ENCODE peak calls at places on chromosomes 3 and 15, in six cellular contexts. H is GM20000, J is cardiac fibroblast, T is astrocyte of the spinal cord, F is NCI-H774, U is amniotic epithelial cell. O is an unnamed sample.
A peak's percentile ranks its signal among the peaks of the same experiment; 100 is the strongest.

GRCh38 chr3:21888656-21889055 is 137.6 kb upstream of the ZNF385D start:
- DNase-seq in H (no peak), J (no peak), T (no peak), F (no peak), U (no peak), O (no peak)

GRCh38 chr3:172771672-172772071 is 21.1 kb downstream of the ECT2 start:
- DNase-seq in H (no peak), J (no peak), T (no peak), F (no peak), U (no peak), O (no peak)

GRCh38 chr15:88624156-88624970 is 3.2 kb downstream of the AEN start:
- DNase-seq in H (peak; percentile 68), J (peak; percentile 52), T (peak; percentile 49), F (no peak), U (peak; percentile 41), O (peak; percentile 60)

GRCh38 chr3:127135241-127136023 is 57.5 kb upstream of the PRR23E start:
- DNase-seq in H (no peak), J (peak; percentile 24), T (peak; percentile 11), F (no peak), U (peak; percentile 38), O (no peak)

GRCh38 chr15:100400996-100401395 is 59.2 kb upstream of the ADAMTS17 start:
- DNase-seq in H (no peak), J (no peak), T (no peak), F (no peak), U (no peak), O (no peak)

GRCh38 chr3:66538390-66538789 is 37.6 kb upstream of the LRIG1 start:
- DNase-seq in H (no peak), J (no peak), T (no peak), F (no peak), U (no peak), O (no peak)

GRCh38 chr3:100563652-100564215 is 45.7 kb upstream of the ADGRG7 start:
- DNase-seq in H (no peak), J (no peak), T (no peak), F (no peak), U (no peak), O (no peak)

GRCh38 chr3:45124956-45125355 is 21.2 kb downstream of the CDCP1 start:
- DNase-seq in H (no peak), J (no peak), T (no peak), F (no peak), U (no peak), O (no peak)

GRCh38 chr3:31166249-31166885 is 271.9 kb upstream of the GADL1 start:
- DNase-seq in H (no peak), J (peak; percentile 90), T (peak; percentile 95), F (no peak), U (peak; percentile 74), O (no peak)

GRCh38 chr3:38907426-38907825 is 91.4 kb upstream of the SCN10A start:
- DNase-seq in H (no peak), J (no peak), T (no peak), F (no peak), U (peak; percentile 31), O (no peak)

GRCh38 chr3:140816372-140816771 is 125.3 kb upstream of the SLC25A36 start:
- DNase-seq in H (peak; percentile 14), J (no peak), T (no peak), F (no peak), U (no peak), O (no peak)

GRCh38 chr3:136678981-136679380 is 73.2 kb downstream of the STAG1 start:
- DNase-seq in H (no peak), J (no peak), T (peak; percentile 35), F (no peak), U (no peak), O (no peak)

GRCh38 chr3:119497824-119498187 is 541 bp upstream of the TIMMDC1 start:
- DNase-seq in H (no peak), J (peak; percentile 41), T (peak; percentile 29), F (no peak), U (peak; percentile 27), O (peak; percentile 19)

GRCh38 chr15:31435256-31435781 is 108.7 kb downstream of the KLF13 start:
- DNase-seq in H (peak; percentile 84), J (peak; percentile 90), T (peak; percentile 59), F (peak; percentile 20), U (peak; percentile 78), O (peak; percentile 83)

GRCh38 chr3:160748787-160749186 is 7.2 kb upstream of the PPM1L start:
- DNase-seq in H (no peak), J (no peak), T (no peak), F (no peak), U (no peak), O (no peak)

GRCh38 chr3:174247671-174248070 is 611.5 kb upstream of the NAALADL2 start:
- DNase-seq in H (no peak), J (no peak), T (no peak), F (no peak), U (no peak), O (no peak)

GRCh38 chr3:32817561-32818430 is at the start of gene TRIM71:
- DNase-seq in H (peak; percentile 65), J (peak; percentile 22), T (peak; percentile 22), F (no peak), U (no peak), O (no peak)

GRCh38 chr3:184633185-184633584 is 71.6 kb downstream of the EPHB3 start:
- DNase-seq in H (no peak), J (no peak), T (no peak), F (no peak), U (no peak), O (no peak)

GRCh38 chr3:18071833-18072232 is 329.4 kb upstream of the TBC1D5 start:
- DNase-seq in H (no peak), J (peak; percentile 9), T (peak; percentile 10), F (no peak), U (no peak), O (no peak)